ENCODE peak calls at places on chromosomes 1 and 21, in five cellular contexts. H is HS-27A, G is endothelial cell of umbilical vein, F is HS-5, X is NCI-H345. P is an unnamed sample.

GRCh38 chr1:211323156-211324063 is 3.2 kb upstream of the TRAF5 start:
- DNase-seq in F (peak), X (peak), G (peak), H (no peak), P (peak)

GRCh38 chr1:119010201-119010600 is 22.1 kb upstream of the TBX15 start:
- DNase-seq in H (no peak), X (no peak), G (no peak), F (peak), P (no peak)

GRCh38 chr1:204714861-204715511 is 29.4 kb upstream of the LRRN2 start:
- DNase-seq in G (no peak), H (no peak), X (no peak), F (no peak), P (no peak)

GRCh38 chr1:176315519-176316220 is 108.6 kb upstream of the COP1 start:
- DNase-seq in X (no peak), G (no peak), H (no peak), F (no peak), P (no peak)

GRCh38 chr1:148162363-148162762 is 10.3 kb upstream of the NBPF11 start:
- DNase-seq in F (no peak), H (no peak), G (no peak), X (no peak), P (no peak)

GRCh38 chr1:32318127-32318869 is 17.7 kb downstream of the MARCKSL1 start:
- DNase-seq in F (no peak), H (no peak), G (no peak), X (no peak), P (no peak)

GRCh38 chr1:233815865-233816264 is 88.6 kb upstream of the SLC35F3 start:
- DNase-seq in G (no peak), X (no peak), H (no peak), F (no peak), P (no peak)

GRCh38 chr1:231940116-231940515 is 313.5 kb downstream of the DISC1 start:
- DNase-seq in G (no peak), H (no peak), X (peak), F (no peak), P (no peak)

GRCh38 chr1:64952055-64952699 is 14.2 kb downstream of the JAK1 start:
- DNase-seq in H (no peak), X (no peak), F (no peak), G (no peak), P (no peak)

GRCh38 chr1:183887826-183888819 is 83.2 kb downstream of the RGL1 start:
- DNase-seq in H (no peak), X (no peak), G (peak), F (no peak), P (no peak)

GRCh38 chr1:193421487-193421886 is 235.1 kb upstream of the B3GALT2 start:
- DNase-seq in H (no peak), X (no peak), F (no peak), G (no peak), P (no peak)

GRCh38 chr21:16195896-16196443 is 466.2 kb downstream of the USP25 start:
- DNase-seq in H (no peak), X (no peak), F (no peak), G (peak), P (no peak)

GRCh38 chr1:199811163-199811562 is 216.3 kb upstream of the NR5A2 start:
- DNase-seq in X (no peak), G (no peak), H (no peak), F (no peak), P (no peak)

GRCh38 chr21:41564871-41565281 is 56.9 kb upstream of the TMPRSS2 start:
- DNase-seq in X (no peak), F (peak), G (peak), H (no peak), P (no peak)

GRCh38 chr1:6743189-6744101 is 41.8 kb upstream of the CAMTA1 start:
- DNase-seq in X (no peak), G (peak), H (peak), F (peak), P (peak)

GRCh38 chr1:221074325-221074724 is 195.1 kb downstream of the HLX start:
- DNase-seq in F (no peak), X (no peak), H (no peak), G (no peak), P (no peak)

GRCh38 chr1:96688737-96689136 is 32.8 kb upstream of the PTBP2 start:
- DNase-seq in G (no peak), H (no peak), X (no peak), F (no peak), P (no peak)

GRCh38 chr1:32933742-32934322 is 30.8 kb downstream of the RNF19B start:
- DNase-seq in G (peak), H (no peak), F (no peak), X (no peak), P (no peak)

GRCh38 chr1:207049974-207050391 is 1.0 kb downstream of the YOD1 start:
- DNase-seq in H (no peak), G (peak), X (peak), F (no peak), P (peak)

GRCh38 chr21:42444745-42445059 is 41.0 kb downstream of the UBASH3A start:
- DNase-seq in G (no peak), H (no peak), F (no peak), X (no peak), P (no peak)

GRCh38 chr1:51305371-51305823 is 25.0 kb downstream of the TTC39A start:
- DNase-seq in X (no peak), H (no peak), F (no peak), G (peak), P (no peak)

GRCh38 chr1:56655991-56656613 is 11.0 kb downstream of the PRKAA2 start:
- DNase-seq in X (no peak), H (no peak), G (no peak), F (no peak), P (no peak)

GRCh38 chr1:23951646-23952095 is 8.0 kb upstream of the PNRC2 start:
- DNase-seq in G (peak), X (no peak), H (peak), F (peak), P (no peak)

GRCh38 chr1:81703352-81703735 is 97.4 kb upstream of the ADGRL2 start:
- DNase-seq in X (no peak), F (no peak), G (peak), H (no peak), P (no peak)

GRCh38 chr1:173420330-173420806 is 56.8 kb upstream of the PRDX6 start:
- DNase-seq in G (peak), X (peak), F (peak), H (peak), P (peak)

GRCh38 chr1:207298666-207299065 is 22.8 kb upstream of the CD55 start:
- DNase-seq in F (no peak), X (peak), H (no peak), G (peak), P (no peak)

GRCh38 chr1:185598326-185598725 is 135.9 kb upstream of the HMCN1 start:
- DNase-seq in F (no peak), H (no peak), G (no peak), X (no peak), P (no peak)

GRCh38 chr21:35737425-35737824 is 322.9 kb downstream of the SETD4 start:
- DNase-seq in F (no peak), H (no peak), G (no peak), X (no peak), P (no peak)

GRCh38 chr1:48654606-48655210 is 122.0 kb downstream of the BEND5 start:
- DNase-seq in H (no peak), F (no peak), G (no peak), X (no peak), P (no peak)

GRCh38 chr1:59323879-59324278 is 27.0 kb downstream of the FGGY start:
- DNase-seq in H (no peak), G (no peak), F (peak), X (no peak), P (no peak)

GRCh38 chr1:201153474-201154388 is 543 bp downstream of the TMEM9 start:
- DNase-seq in F (no peak), H (peak), X (peak), G (no peak), P (no peak)

GRCh38 chr1:29832471-29832870 is 596.1 kb downstream of the PTPRU start:
- DNase-seq in F (no peak), H (no peak), X (no peak), G (no peak), P (no peak)

GRCh38 chr1:184929711-184930202 is 44.6 kb downstream of the NIBAN1 start:
- DNase-seq in G (no peak), F (no peak), X (peak), H (no peak), P (no peak)

GRCh38 chr1:59487335-59488031 is 190.6 kb downstream of the FGGY start:
- DNase-seq in H (no peak), F (no peak), G (no peak), X (no peak), P (no peak)

GRCh38 chr1:26799479-26800133 is 11.9 kb downstream of the PIGV start:
- DNase-seq in F (no peak), X (no peak), H (no peak), G (peak), P (no peak)

GRCh38 chr1:26848499-26848898 is 14.4 kb upstream of the SFN start:
- DNase-seq in X (no peak), F (no peak), H (no peak), G (no peak), P (no peak)

GRCh38 chr1:8520483-8520966 is 202.6 kb downstream of the SLC45A1 start:
- DNase-seq in H (no peak), F (no peak), G (no peak), X (no peak), P (no peak)

GRCh38 chr1:173190101-173190895 is 16.8 kb downstream of the TNFSF4 start:
- DNase-seq in X (peak), H (peak), F (no peak), G (peak), P (no peak)

GRCh38 chr1:42950146-42950480 is 8.6 kb downstream of the SLC2A1 start:
- DNase-seq in X (no peak), G (no peak), H (peak), F (peak), P (no peak)